ENCODE peak calls at places on chromosome 22, in four cellular contexts. U, S, X and K are unnamed samples.

GRCh38 chr22:27795053-27795452 is 6.5 kb downstream of the MN1 start:
- DNase-seq in X (no peak), U (no peak), S (no peak), K (no peak)

GRCh38 chr22:33477131-33478111 is 419.2 kb upstream of the SYN3 start:
- DNase-seq in S (no peak), U (no peak), X (no peak), K (no peak)

GRCh38 chr22:40051322-40051721 is 56.6 kb downstream of the FAM83F start:
- DNase-seq in U (peak; percentile 60), X (no peak), S (no peak), K (no peak)

GRCh38 chr22:21095773-21096107 is 50.0 kb downstream of the LRRC74B start:
- DNase-seq in S (no peak), U (no peak), X (no peak), K (no peak)

GRCh38 chr22:34122064-34122463 is 201.8 kb upstream of the LARGE1 start:
- DNase-seq in S (no peak), U (no peak), X (no peak), K (no peak)

GRCh38 chr22:27642104-27642800 is 159.3 kb downstream of the MN1 start:
- DNase-seq in S (peak; percentile 20), U (peak; percentile 11), X (no peak), K (no peak)

GRCh38 chr22:45583504-45583903 is 80.8 kb downstream of the FBLN1 start:
- DNase-seq in X (no peak), U (no peak), S (no peak), K (no peak)

GRCh38 chr22:45529097-45529496 is 26.4 kb downstream of the FBLN1 start:
- DNase-seq in U (no peak), S (no peak), X (no peak), K (no peak)

GRCh38 chr22:27150530-27150909 is 493.1 kb downstream of the MIAT start:
- DNase-seq in U (no peak), X (no peak), S (no peak), K (no peak)

GRCh38 chr22:26394787-26395186 is 34.3 kb upstream of the ASPHD2 start:
- DNase-seq in U (no peak), X (no peak), S (no peak), K (no peak)

GRCh38 chr22:46219650-46220049 is 30.4 kb downstream of the CDPF1 start:
- DNase-seq in X (peak; percentile 7), S (no peak), U (no peak), K (no peak)

GRCh38 chr22:48679656-48680555 is 1147.8 kb downstream of the BRD1 start:
- DNase-seq in U (no peak), S (no peak), X (no peak), K (no peak)

GRCh38 chr22:42277232-42277753 is 6.8 kb upstream of the TCF20 start:
- DNase-seq in U (no peak), S (no peak), X (no peak), K (no peak)

GRCh38 chr22:39594411-39594810 is 23.9 kb downstream of the CACNA1I start:
- DNase-seq in U (no peak), S (no peak), X (no peak), K (no peak)

GRCh38 chr22:45329536-45329936 is 19.8 kb downstream of the FAM118A start:
- DNase-seq in X (no peak), U (no peak), S (no peak), K (no peak)

GRCh38 chr22:33710326-33710725 is 209.9 kb downstream of the LARGE1 start:
- DNase-seq in S (no peak), X (no peak), U (no peak), K (no peak)

GRCh38 chr22:29907753-29908515 is 25.0 kb downstream of the MTMR3 start:
- DNase-seq in S (peak; percentile 75), X (no peak), U (peak; percentile 93), K (peak; percentile 93)

GRCh38 chr22:41501209-41501608 is 32.3 kb downstream of the ACO2 start:
- DNase-seq in X (peak; percentile 27), U (no peak), S (peak; percentile 23), K (no peak)

GRCh38 chr22:19961201-19961580 is 19.6 kb upstream of the TXNRD2 start:
- DNase-seq in S (no peak), U (no peak), X (no peak), K (no peak)

GRCh38 chr22:39596601-39597000 is 26.0 kb downstream of the CACNA1I start:
- DNase-seq in S (no peak), X (no peak), U (no peak), K (no peak)

GRCh38 chr22:45159652-45160462 is 3.9 kb upstream of the NUP50 start:
- DNase-seq in X (no peak), S (peak; percentile 88), U (peak; percentile 17), K (no peak)

GRCh38 chr22:45336971-45337431 is 27.3 kb downstream of the FAM118A start:
- DNase-seq in S (no peak), U (no peak), X (no peak), K (no peak)

GRCh38 chr22:46825145-46825544 is 62.7 kb downstream of the TBC1D22A start:
- DNase-seq in X (no peak), U (no peak), S (no peak), K (no peak)

GRCh38 chr22:19085233-19086043 is 36.8 kb downstream of the DGCR2 start:
- DNase-seq in S (peak; percentile 26), U (peak; percentile 71), X (peak; percentile 43), K (no peak)

GRCh38 chr22:45676024-45676423 is 4.4 kb downstream of the ATXN10 start:
- DNase-seq in X (no peak), U (no peak), S (no peak), K (no peak)

GRCh38 chr22:32122899-32123298 is 36.2 kb downstream of the C22orf42 start:
- DNase-seq in U (no peak), S (no peak), X (no peak), K (no peak)

GRCh38 chr22:42180349-42180842 is 49.8 kb upstream of the CYP2D6 start:
- DNase-seq in X (no peak), S (no peak), U (peak; percentile 77), K (no peak)

GRCh38 chr22:26170795-26171194 is 1.5 kb downstream of the SEZ6L start:
- DNase-seq in U (peak; percentile 24), X (no peak), S (no peak), K (no peak)

GRCh38 chr22:20436309-20437252 is 1.0 kb downstream of the SCARF2 start:
- DNase-seq in S (no peak), X (no peak), U (peak; percentile 30), K (no peak)

GRCh38 chr22:50473855-50474671 is 772 bp downstream of the SBF1 start:
- DNase-seq in S (no peak), U (peak; percentile 24), X (no peak), K (no peak)

GRCh38 chr22:49754674-49755590 is 72.7 kb downstream of the BRD1 start:
- DNase-seq in X (no peak), S (no peak), U (no peak), K (no peak)

GRCh38 chr22:48968201-48968959 is 859.3 kb downstream of the BRD1 start:
- DNase-seq in S (peak; percentile 23), U (no peak), X (no peak), K (peak; percentile 23)

GRCh38 chr22:39234157-39234793 is 10.5 kb downstream of the PDGFB start:
- DNase-seq in X (no peak), S (no peak), U (no peak), K (no peak)

GRCh38 chr22:20131593-20131855 is at the start of gene ZDHHC8:
- DNase-seq in S (no peak), X (no peak), U (peak; percentile 74), K (no peak)

GRCh38 chr22:23787600-23787896 is 782 bp downstream of the SMARCB1 start:
- DNase-seq in S (no peak), X (no peak), U (no peak), K (no peak)
- TF ChIP-seq JUND in S (no peak), X (no peak), U (no peak), K (no peak)

GRCh38 chr22:28821452-28821851 is 21.1 kb upstream of the XBP1 start:
- DNase-seq in X (no peak), S (no peak), U (no peak), K (no peak)

GRCh38 chr22:28817919-28818859 is 17.8 kb upstream of the XBP1 start:
- DNase-seq in X (no peak), U (no peak), S (peak; percentile 79), K (no peak)

GRCh38 chr22:28816994-28817530 is 16.7 kb upstream of the XBP1 start:
- DNase-seq in S (no peak), X (no peak), U (no peak), K (no peak)

GRCh38 chr22:28820885-28821284 is 20.5 kb upstream of the XBP1 start:
- DNase-seq in X (no peak), S (no peak), U (no peak), K (no peak)

DNA sequence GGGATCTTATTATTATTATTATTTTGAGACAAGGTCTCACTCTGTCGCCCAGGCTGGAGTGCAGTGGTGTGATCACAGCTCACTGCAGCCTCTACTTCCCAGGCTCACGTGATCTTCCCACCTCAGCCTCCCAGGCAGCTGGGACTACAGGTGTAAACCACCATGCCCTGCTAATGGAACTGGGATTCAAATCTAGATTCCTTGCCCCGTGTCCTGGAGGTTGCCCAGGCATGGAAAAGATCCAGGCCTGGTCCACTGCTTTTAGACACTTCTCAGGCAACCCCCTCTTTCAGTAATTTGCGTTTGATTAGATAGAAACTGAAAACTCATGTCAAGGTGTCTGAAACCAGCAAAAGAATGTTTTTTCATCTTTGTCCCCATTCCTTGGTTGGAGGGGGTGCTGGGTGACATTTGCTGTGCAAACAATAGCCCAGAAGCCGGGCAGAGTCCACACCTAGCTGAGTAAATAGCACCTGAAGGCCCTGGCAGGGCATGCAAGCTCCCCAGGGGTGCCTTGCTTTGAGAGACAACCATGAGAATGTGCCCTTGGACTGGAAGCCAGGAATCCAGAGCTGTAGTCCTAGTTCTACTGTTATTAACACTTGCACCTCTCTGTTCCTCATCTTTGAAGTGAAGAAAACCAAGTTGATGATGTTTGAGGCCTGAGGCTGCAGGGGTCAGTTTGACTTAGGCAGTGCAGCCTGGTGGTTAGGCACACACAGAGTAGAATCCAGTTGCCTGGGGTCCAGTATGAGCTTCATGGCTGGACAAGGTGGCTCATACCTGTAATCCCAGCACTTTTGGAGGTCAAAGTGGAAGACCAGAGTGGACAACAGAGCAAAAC is 19.1 kb upstream of the XBP1 start:
- DNase-seq in U (no peak), X (no peak), S (peak; percentile 91), K (no peak)
- TF ChIP-seq REST in U (no peak), X (no peak), S (no peak), K (no peak)

DNA sequence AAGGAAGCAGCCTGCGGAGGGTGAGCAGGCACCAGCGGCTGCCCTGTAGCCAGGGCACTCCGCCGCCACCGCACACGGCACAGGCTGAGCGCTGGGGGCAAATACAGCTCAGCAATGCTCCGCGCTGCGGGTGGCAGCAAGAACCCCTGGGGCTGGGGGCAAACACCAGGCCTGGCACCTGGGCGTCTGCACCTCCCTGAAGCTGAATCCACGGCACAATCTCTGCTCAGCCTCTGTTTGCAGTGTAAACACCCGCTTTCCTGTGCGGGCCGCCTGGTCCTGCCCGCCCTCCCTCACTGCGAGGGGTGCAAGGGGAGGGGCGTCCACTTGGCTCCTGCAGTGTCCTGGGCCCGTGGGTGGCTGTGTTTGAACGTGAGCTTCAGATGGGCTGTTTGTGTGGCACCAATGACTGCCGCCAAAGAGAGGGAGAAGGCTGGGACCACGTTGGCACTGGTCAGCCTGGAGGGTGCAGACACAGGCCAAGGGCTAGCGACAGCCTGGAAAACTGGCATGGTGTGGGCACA is 14.8 kb upstream of the MPPED1 start:
- DNase-seq in X (no peak), U (no peak), S (peak; percentile 57), K (no peak)
- TF ChIP-seq ATF3 in X (no peak), U (no peak), S (peak; percentile 31), K (no peak)

GRCh38 chr22:36455571-36456458 is 25.6 kb downstream of the TXN2 start:
- DNase-seq in U (no peak), X (no peak), S (no peak), K (no peak)
- TF ChIP-seq JUND in U (no peak), X (no peak), S (no peak), K (no peak)